ENCODE peak calls at places on chromosomes 1 and 21, in four cellular contexts. I is mesenchymal stem cell, G is M059J, U is mesendoderm. E is an unnamed sample.

GRCh38 chr1:44642925-44643324 is 31.4 kb downstream of the TMEM53 start:
- DNase-seq in I (no peak), G (no peak), U (no peak), E (no peak)

GRCh38 chr1:16043521-16043920 is at the start of gene CLCNKB:
- DNase-seq in I (no peak), G (no peak), U (no peak), E (no peak)

GRCh38 chr1:109304221-109304915 is 2.4 kb downstream of the MYBPHL start:
- DNase-seq in I (no peak), G (no peak), U (no peak), E (no peak)

GRCh38 chr1:164578474-164579200 is 19.7 kb downstream of the PBX1 start:
- DNase-seq in I (no peak), G (no peak), U (peak; percentile 71), E (no peak)

GRCh38 chr1:25703671-25704637 is 87.4 kb downstream of the MAN1C1 start:
- DNase-seq in I (no peak), G (no peak), U (no peak), E (no peak)

GRCh38 chr1:112444269-112444668 is 48.3 kb downstream of the CTTNBP2NL start:
- DNase-seq in I (no peak), G (peak; percentile 57), U (no peak), E (peak; percentile 35)

GRCh38 chr1:56080123-56080522 is 499.2 kb downstream of the PLPP3 start:
- DNase-seq in I (no peak), G (peak; percentile 59), U (peak; percentile 16), E (no peak)

GRCh38 chr1:244796719-244797406 is 38.6 kb upstream of the COX20 start:
- DNase-seq in I (peak; percentile 63), G (peak; percentile 58), U (peak; percentile 59), E (peak; percentile 72)

GRCh38 chr21:27425172-27425571 is 458.3 kb upstream of the ADAMTS5 start:
- DNase-seq in I (no peak), G (peak; percentile 58), U (peak; percentile 81), E (no peak)

GRCh38 chr21:38487906-38488639 is 10.2 kb downstream of the ERG start:
- DNase-seq in I (no peak), G (peak; percentile 53), U (no peak), E (no peak)

GRCh38 chr1:43267291-43267805 is 2.4 kb upstream of the TMEM125 start:
- DNase-seq in I (peak; percentile 35), G (peak; percentile 37), U (peak; percentile 65), E (peak; percentile 40)